ENCODE peak calls at places on chromosomes 4 and X, in ten cellular contexts. O is SJSA1; K is transverse colon; B is effector memory CD4-positive, alpha-beta T cell; T is neural progenitor cell; L is colonic mucosa; J is OCI-LY7; P is NT2/D1; H is suprapubic skin; S is fibroblast of lung. F is an unnamed sample.

GRCh38 chr4:17690898-17691297 is 76.5 kb downstream of the MED28 start:
- DNase-seq in O (no peak), K (no peak), B (no peak), T (no peak), L (no peak), J (no peak), P (no peak), H (no peak), S (no peak), F (no peak)

GRCh38 chr4:2763511-2763967 is 7.4 kb upstream of the TNIP2 start:
- DNase-seq in O (no peak), K (no peak), B (no peak), T (no peak), L (no peak), J (no peak), P (no peak), H (no peak), S (no peak), F (peak; percentile 70)

GRCh38 chrX:74372272-74372671 is 49.0 kb upstream of the SLC16A2 start:
- DNase-seq in O (no peak), K (no peak), B (no peak), T (no peak), L (no peak), J (no peak), P (no peak), H (no peak), S (no peak), F (no peak)

GRCh38 chr4:95044204-95044848 is 286.6 kb downstream of the BMPR1B start:
- DNase-seq in O (no peak), K (no peak), B (no peak), T (peak; percentile 56), L (no peak), J (no peak), P (no peak), H (no peak), S (no peak), F (no peak)

GRCh38 chrX:122272011-122272410 is 912.1 kb upstream of the GRIA3 start:
- DNase-seq in O (no peak), K (no peak), B (no peak), T (no peak), L (no peak), J (no peak), P (no peak), H (no peak), S (no peak), F (no peak)

GRCh38 chr4:23720556-23720955 is 169.3 kb downstream of the PPARGC1A start:
- DNase-seq in O (no peak), K (no peak), B (no peak), T (no peak), L (no peak), J (no peak), P (no peak), H (no peak), S (no peak), F (no peak)

GRCh38 chr4:85812776-85813175 is 337.8 kb downstream of the ARHGAP24 start:
- DNase-seq in O (no peak), K (no peak), B (no peak), T (no peak), L (no peak), J (no peak), P (no peak), H (no peak), S (no peak), F (no peak)

GRCh38 chrX:149638860-149639259 is 7.3 kb upstream of the TMEM185A start:
- DNase-seq in O (peak; percentile 55), K (no peak), B (no peak), T (no peak), L (no peak), J (no peak), P (no peak), H (no peak), S (no peak), F (no peak)

GRCh38 chrX:10048076-10048475 is 80.9 kb downstream of the CLDN34 start:
- DNase-seq in O (no peak), K (no peak), B (no peak), T (peak; percentile 41), L (no peak), J (no peak), P (no peak), H (no peak), S (no peak), F (no peak)
- H3K4me1 ChIP-seq in O (peaks cover 20% of the 10 kb centered on the region), K (no peaks in the 10 kb centered on the region), B (no peaks in the 10 kb centered on the region), T (peaks cover 16% of the 10 kb centered on the region), L (no peaks in the 10 kb centered on the region), J (peaks cover 5% of the 10 kb centered on the region), P (peaks cover 22% of the 10 kb centered on the region), H (peaks cover 72% of the 10 kb centered on the region), S (no peaks in the 10 kb centered on the region), F (peaks cover 6% of the 10 kb centered on the region)

GRCh38 chr4:92658318-92658717 is 354.6 kb downstream of the GRID2 start:
- DNase-seq in O (no peak), K (no peak), B (no peak), T (peak; percentile 4), L (no peak), J (no peak), P (no peak), H (no peak), S (no peak), F (no peak)

GRCh38 chr4:92654084-92654483 is 350.3 kb downstream of the GRID2 start:
- DNase-seq in O (no peak), K (no peak), B (no peak), T (no peak), L (no peak), J (no peak), P (no peak), H (no peak), S (no peak), F (no peak)

GRCh38 chr4:92657695-92658094 is 353.9 kb downstream of the GRID2 start:
- DNase-seq in O (no peak), K (no peak), B (no peak), T (no peak), L (no peak), J (no peak), P (no peak), H (no peak), S (no peak), F (no peak)
- H3K4me1 ChIP-seq in O (no peaks in the 10 kb centered on the region), K (no peaks in the 10 kb centered on the region), B (no peaks in the 10 kb centered on the region), T (no peaks in the 10 kb centered on the region), L (no peaks in the 10 kb centered on the region), J (no peaks in the 10 kb centered on the region), P (no peaks in the 10 kb centered on the region), H (no peaks in the 10 kb centered on the region), S (no peaks in the 10 kb centered on the region), F (no peaks in the 10 kb centered on the region)

GRCh38 chrX:153969904-153970397 is 1.7 kb downstream of the HCFC1 start:
- DNase-seq in O (no peak), K (no peak), B (no peak), T (no peak), L (no peak), J (peak; percentile 41), P (no peak), H (no peak), S (peak; percentile 64), F (no peak)
- H3K4me1 ChIP-seq in O (peaks cover 21% of the 10 kb centered on the region), K (peaks cover 50% of the 10 kb centered on the region), B (peaks cover 30% of the 10 kb centered on the region), T (peaks cover 21% of the 10 kb centered on the region), L (peaks cover 14% of the 10 kb centered on the region), J (peaks cover 49% of the 10 kb centered on the region), P (peaks cover 5% of the 10 kb centered on the region), H (peaks cover 58% of the 10 kb centered on the region), S (peaks cover 21% of the 10 kb centered on the region), F (peaks cover 62% of the 10 kb centered on the region)

GRCh38 chr4:185758807-185759206 is 53.2 kb downstream of the SORBS2 start:
- DNase-seq in O (no peak), K (no peak), B (no peak), T (no peak), L (no peak), J (no peak), P (no peak), H (no peak), S (no peak), F (no peak)

GRCh38 chr4:185767528-185767927 is 44.5 kb downstream of the SORBS2 start:
- DNase-seq in O (no peak), K (no peak), B (no peak), T (no peak), L (no peak), J (no peak), P (no peak), H (no peak), S (no peak), F (no peak)

GRCh38 chr4:185764880-185765279 is 47.1 kb downstream of the SORBS2 start:
- DNase-seq in O (no peak), K (no peak), B (no peak), T (no peak), L (no peak), J (no peak), P (no peak), H (no peak), S (peak; percentile 18), F (no peak)

DNA sequence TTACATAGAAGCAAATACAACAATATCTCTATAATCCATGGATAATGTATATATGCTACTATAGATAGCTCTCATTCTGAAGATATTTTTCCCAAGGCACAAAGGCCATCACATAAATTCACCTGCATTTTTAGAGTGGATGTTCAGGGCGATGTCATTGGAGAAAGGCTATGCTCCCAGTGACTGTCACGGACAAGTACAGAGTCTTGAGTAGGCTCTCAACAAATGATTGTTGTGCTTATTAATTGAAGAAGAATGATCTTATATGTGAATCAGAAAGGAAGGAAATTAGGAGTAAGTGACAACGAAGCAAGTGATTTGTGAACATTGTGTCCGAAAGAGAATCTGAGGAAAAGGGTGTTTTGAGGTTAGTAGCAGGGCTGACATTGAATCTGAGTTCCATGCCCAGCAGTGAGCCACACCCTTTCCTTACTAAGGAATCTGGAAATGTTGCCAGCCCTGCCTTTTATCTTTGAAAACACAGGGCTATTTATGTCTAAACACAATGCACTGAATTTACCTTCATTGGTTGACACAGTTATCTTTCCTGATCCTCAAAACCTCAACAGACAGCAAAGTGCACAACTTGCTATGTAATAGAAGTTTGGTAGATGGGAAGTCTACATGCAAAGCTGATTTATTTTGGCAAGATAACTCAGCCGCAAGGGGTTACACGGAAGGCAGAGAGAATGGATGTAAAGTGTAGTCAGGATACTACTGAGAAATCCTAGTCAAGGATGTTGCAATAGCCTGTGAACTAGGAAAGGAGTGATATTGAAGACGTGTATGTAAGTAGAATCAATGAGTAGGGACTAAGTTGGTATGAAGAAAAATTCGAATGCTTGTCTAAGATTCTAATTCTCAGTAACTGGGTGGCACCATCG is 50.4 kb downstream of the SORBS2 start:
- DNase-seq in O (no peak), K (no peak), B (no peak), T (no peak), L (no peak), J (no peak), P (no peak), H (no peak), S (peak; percentile 19), F (no peak)
- H3K4me1 ChIP-seq in O (peaks cover 5% of the 10 kb centered on the region), K (no peaks in the 10 kb centered on the region), B (no peaks in the 10 kb centered on the region), T (no peaks in the 10 kb centered on the region), L (no peaks in the 10 kb centered on the region), J (no peaks in the 10 kb centered on the region), P (no peaks in the 10 kb centered on the region), H (peaks cover 4% of the 10 kb centered on the region), S (no peaks in the 10 kb centered on the region), F (no peaks in the 10 kb centered on the region)

DNA sequence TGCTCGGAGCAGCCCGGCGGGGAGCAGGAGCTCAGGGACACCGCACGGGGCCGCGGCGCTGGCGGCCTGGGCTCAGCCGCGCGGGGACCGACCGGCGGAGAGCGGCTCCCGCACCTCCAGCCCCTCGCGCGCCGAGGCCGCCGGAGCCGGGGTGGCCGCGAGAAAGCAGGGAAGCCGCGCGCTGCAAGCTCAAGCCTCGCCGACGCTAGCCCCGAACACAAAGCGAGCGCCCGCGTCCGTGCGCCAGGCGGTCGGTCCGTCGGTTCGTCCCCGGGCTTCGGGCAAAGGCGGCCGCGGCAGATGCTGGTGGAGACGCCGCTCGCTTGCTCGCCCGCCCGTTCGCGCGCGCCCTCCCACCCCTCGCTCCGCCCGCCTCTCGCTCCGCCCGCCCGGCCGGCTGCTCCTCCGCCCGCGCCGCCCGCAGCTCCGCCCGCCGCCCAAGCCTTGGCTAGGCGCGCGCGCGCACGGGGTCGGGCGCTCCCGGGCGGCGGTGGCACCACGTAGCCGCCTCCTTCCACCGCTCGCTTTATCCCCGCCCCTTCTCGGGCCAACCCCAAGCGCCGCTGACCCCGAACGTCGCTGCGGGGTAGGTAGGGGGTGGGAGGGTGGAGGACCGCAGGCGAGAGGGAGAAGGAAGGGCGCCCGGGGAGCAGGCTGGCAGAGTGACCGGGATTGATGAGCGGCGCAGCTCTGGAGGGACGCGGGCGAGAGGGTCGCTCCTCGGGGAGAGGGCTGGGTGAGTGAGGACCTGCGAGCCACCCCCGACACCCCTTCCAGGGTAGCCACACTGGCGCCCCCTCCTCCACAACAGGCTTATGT is at the start of gene TSPAN5:
- DNase-seq in O (peak; percentile 85), K (peak; percentile 82), B (peak; percentile 72), T (peak; percentile 95), L (peak; percentile 80), J (peak; percentile 3), P (peak; percentile 52), H (peak; percentile 80), S (peak; percentile 77), F (peak; percentile 83)
- H3K4me1 ChIP-seq in O (peaks cover 47% of the 10 kb centered on the region), K (peaks cover 6% of the 10 kb centered on the region), B (peaks cover 45% of the 10 kb centered on the region), T (peaks cover 51% of the 10 kb centered on the region), L (no peaks in the 10 kb centered on the region), J (no peaks in the 10 kb centered on the region), P (peaks cover 5% of the 10 kb centered on the region), H (peaks cover 73% of the 10 kb centered on the region), S (peaks cover 17% of the 10 kb centered on the region), F (peaks cover 29% of the 10 kb centered on the region)